ENCODE peak calls at places on chromosomes 3 and 15, in eight cellular contexts. One of them, this sample, is unnamed.

GRCh38 chr15:101105059-101105851 is 146.6 kb downstream of the CHSY1 start:
- DNase-seq in activated naive CD8-positive, alpha-beta T cell treated with anti-CD3 and anti-CD28 coated beads for 36 hours: no peak
- DNase-seq in COR-L47: no peak
- DNase-seq in IMR-90: peak; percentile 34
- DNase-seq in stimulated activated CD4-positive, alpha-beta T cell treated with anti-CD3 and anti-CD28 coated beads, TNF-alpha, amount 100 ng/mL, for 4 hours: no peak
- DNase-seq in cerebellum: peak; percentile 26
- DNase-seq in NB4: peak; percentile 58
- DNase-seq in HepG2: no peak
- DNase-seq in this sample: no peak

GRCh38 chr3:139319428-139320402 is 24.1 kb upstream of the MRPS22 start:
- DNase-seq in activated naive CD8-positive, alpha-beta T cell treated with anti-CD3 and anti-CD28 coated beads for 36 hours: no peak
- DNase-seq in COR-L47: peak; percentile 45
- DNase-seq in IMR-90: no peak
- DNase-seq in stimulated activated CD4-positive, alpha-beta T cell treated with anti-CD3 and anti-CD28 coated beads, TNF-alpha, amount 100 ng/mL, for 4 hours: no peak
- DNase-seq in cerebellum: no peak
- DNase-seq in NB4: peak; percentile 75
- DNase-seq in HepG2: peak; percentile 23
- DNase-seq in this sample: no peak

GRCh38 chr15:57782731-57783130 is 76.2 kb downstream of the POLR2M start:
- DNase-seq in activated naive CD8-positive, alpha-beta T cell treated with anti-CD3 and anti-CD28 coated beads for 36 hours: no peak
- DNase-seq in COR-L47: no peak
- DNase-seq in IMR-90: no peak
- DNase-seq in stimulated activated CD4-positive, alpha-beta T cell treated with anti-CD3 and anti-CD28 coated beads, TNF-alpha, amount 100 ng/mL, for 4 hours: no peak
- DNase-seq in cerebellum: no peak
- DNase-seq in NB4: no peak
- DNase-seq in HepG2: no peak
- DNase-seq in this sample: no peak

GRCh38 chr3:150610785-150611184 is 7.7 kb downstream of the SELENOT start:
- DNase-seq in activated naive CD8-positive, alpha-beta T cell treated with anti-CD3 and anti-CD28 coated beads for 36 hours: no peak
- DNase-seq in COR-L47: peak; percentile 13
- DNase-seq in IMR-90: no peak
- DNase-seq in stimulated activated CD4-positive, alpha-beta T cell treated with anti-CD3 and anti-CD28 coated beads, TNF-alpha, amount 100 ng/mL, for 4 hours: no peak
- DNase-seq in cerebellum: no peak
- DNase-seq in NB4: peak; percentile 8
- DNase-seq in HepG2: no peak
- DNase-seq in this sample: no peak

GRCh38 chr3:32861681-32862080 is 43.9 kb downstream of the TRIM71 start:
- DNase-seq in activated naive CD8-positive, alpha-beta T cell treated with anti-CD3 and anti-CD28 coated beads for 36 hours: no peak
- DNase-seq in COR-L47: no peak
- DNase-seq in IMR-90: no peak
- DNase-seq in stimulated activated CD4-positive, alpha-beta T cell treated with anti-CD3 and anti-CD28 coated beads, TNF-alpha, amount 100 ng/mL, for 4 hours: no peak
- DNase-seq in cerebellum: no peak
- DNase-seq in NB4: no peak
- DNase-seq in HepG2: no peak
- DNase-seq in this sample: no peak

GRCh38 chr3:195123196-195123805 is 147.7 kb downstream of the XXYLT1 start:
- DNase-seq in activated naive CD8-positive, alpha-beta T cell treated with anti-CD3 and anti-CD28 coated beads for 36 hours: no peak
- DNase-seq in COR-L47: no peak
- DNase-seq in IMR-90: peak; percentile 32
- DNase-seq in stimulated activated CD4-positive, alpha-beta T cell treated with anti-CD3 and anti-CD28 coated beads, TNF-alpha, amount 100 ng/mL, for 4 hours: no peak
- DNase-seq in cerebellum: no peak
- DNase-seq in NB4: no peak
- DNase-seq in HepG2: no peak
- DNase-seq in this sample: no peak

GRCh38 chr3:71492566-71492965 is 91.0 kb downstream of the FOXP1 start:
- DNase-seq in activated naive CD8-positive, alpha-beta T cell treated with anti-CD3 and anti-CD28 coated beads for 36 hours: no peak
- DNase-seq in COR-L47: no peak
- DNase-seq in IMR-90: no peak
- DNase-seq in stimulated activated CD4-positive, alpha-beta T cell treated with anti-CD3 and anti-CD28 coated beads, TNF-alpha, amount 100 ng/mL, for 4 hours: no peak
- DNase-seq in cerebellum: no peak
- DNase-seq in NB4: no peak
- DNase-seq in HepG2: no peak
- DNase-seq in this sample: no peak

GRCh38 chr3:159796744-159797143 is 191.9 kb upstream of the IL12A start:
- DNase-seq in activated naive CD8-positive, alpha-beta T cell treated with anti-CD3 and anti-CD28 coated beads for 36 hours: no peak
- DNase-seq in COR-L47: no peak
- DNase-seq in IMR-90: peak; percentile 90
- DNase-seq in stimulated activated CD4-positive, alpha-beta T cell treated with anti-CD3 and anti-CD28 coated beads, TNF-alpha, amount 100 ng/mL, for 4 hours: no peak
- DNase-seq in cerebellum: no peak
- DNase-seq in NB4: no peak
- DNase-seq in HepG2: no peak
- DNase-seq in this sample: no peak

GRCh38 chr3:66195347-66195783 is 25.4 kb upstream of the SLC25A26 start:
- DNase-seq in activated naive CD8-positive, alpha-beta T cell treated with anti-CD3 and anti-CD28 coated beads for 36 hours: peak; percentile 42
- DNase-seq in COR-L47: peak; percentile 72
- DNase-seq in IMR-90: peak; percentile 68
- DNase-seq in stimulated activated CD4-positive, alpha-beta T cell treated with anti-CD3 and anti-CD28 coated beads, TNF-alpha, amount 100 ng/mL, for 4 hours: no peak
- DNase-seq in cerebellum: peak; percentile 91
- DNase-seq in NB4: no peak
- DNase-seq in HepG2: no peak
- DNase-seq in this sample: no peak

GRCh38 chr3:21795863-21796392 is 44.9 kb upstream of the ZNF385D start:
- DNase-seq in activated naive CD8-positive, alpha-beta T cell treated with anti-CD3 and anti-CD28 coated beads for 36 hours: no peak
- DNase-seq in COR-L47: no peak
- DNase-seq in IMR-90: no peak
- DNase-seq in stimulated activated CD4-positive, alpha-beta T cell treated with anti-CD3 and anti-CD28 coated beads, TNF-alpha, amount 100 ng/mL, for 4 hours: no peak
- DNase-seq in cerebellum: no peak
- DNase-seq in NB4: no peak
- DNase-seq in HepG2: no peak
- DNase-seq in this sample: no peak

GRCh38 chr3:119602676-119603075 is 5.0 kb downstream of the PLA1A start:
- DNase-seq in activated naive CD8-positive, alpha-beta T cell treated with anti-CD3 and anti-CD28 coated beads for 36 hours: no peak
- DNase-seq in COR-L47: no peak
- DNase-seq in IMR-90: no peak
- DNase-seq in stimulated activated CD4-positive, alpha-beta T cell treated with anti-CD3 and anti-CD28 coated beads, TNF-alpha, amount 100 ng/mL, for 4 hours: no peak
- DNase-seq in cerebellum: no peak
- DNase-seq in NB4: no peak
- DNase-seq in HepG2: no peak
- DNase-seq in this sample: no peak

This sample was measured in MM.1S.